ENCODE peak calls at places on chromosomes 2 and 18, in five cellular contexts. D is stimulated activated naive CD8-positive, alpha-beta T cell treated with anti-CD3 and anti-CD28 coated beads, Interleukin-15, amount 100 ng/mL, for 72 hours; A is CD4-positive, alpha-beta memory T cell; S is cardiac muscle cell; P is H54. H is an unnamed sample.

GRCh38 chr2:5766051-5766450 is 73.9 kb downstream of the SOX11 start:
- DNase-seq in A (no peak), D (no peak), P (no peak), S (no peak), H (no peak)

GRCh38 chr2:216049452-216049851 is 32.2 kb downstream of the PECR start:
- DNase-seq in D (no peak), S (no peak), A (no peak), P (no peak), H (no peak)

GRCh38 chr2:141015339-141016047 is 1115.3 kb downstream of the LRP1B start:
- DNase-seq in P (no peak), A (no peak), D (no peak), S (no peak), H (no peak)

GRCh38 chr2:182951948-182952663 is 85.7 kb upstream of the FRZB start:
- DNase-seq in S (no peak), P (no peak), A (no peak), D (peak; percentile 24), H (no peak)

GRCh38 chr2:232533944-232534710 is 5.4 kb upstream of the CHRNG start:
- DNase-seq in P (no peak), D (no peak), S (peak; percentile 59), A (no peak), H (no peak)

GRCh38 chr2:46669996-46670793 is 190.8 kb downstream of the TMEM247 start:
- DNase-seq in S (peak; percentile 70), P (peak; percentile 20), D (no peak), A (no peak), H (peak; percentile 55)

GRCh38 chr2:3677436-3677835 is 19.4 kb downstream of the ALLC start:
- DNase-seq in D (no peak), P (no peak), A (no peak), S (no peak), H (no peak)

GRCh38 chr2:172864182-172864581 is 128.5 kb downstream of the RAPGEF4 start:
- DNase-seq in A (peak; percentile 2), D (peak; percentile 43), S (peak; percentile 60), P (peak; percentile 21), H (peak; percentile 49)

GRCh38 chr18:44742741-44743311 is 62.1 kb downstream of the SETBP1 start:
- DNase-seq in P (no peak), A (no peak), D (no peak), S (peak; percentile 52), H (peak; percentile 70)

GRCh38 chr2:61210332-61210981 is 48.5 kb downstream of the C2orf74 start:
- DNase-seq in A (no peak), D (no peak), S (peak; percentile 86), P (no peak), H (no peak)